ENCODE peak calls at places on chromosomes 11 and 22, in four cellular contexts. S, W, G and V are unnamed samples.

GRCh38 chr22:29079218-29079901 is 6.5 kb downstream of the KREMEN1 start:
- DNase-seq in S (peak), W (no peak), G (no peak), V (no peak)

GRCh38 chr11:131204984-131205383 is 165.4 kb upstream of the NTM start:
- DNase-seq in S (no peak), W (no peak), G (no peak), V (no peak)

GRCh38 chr11:84273541-84273940 is 987.4 kb upstream of the CCDC90B start:
- DNase-seq in S (no peak), W (no peak), G (no peak), V (no peak)

GRCh38 chr11:70399681-70400112 is 1.4 kb downstream of the CTTN start:
- DNase-seq in S (peak), W (peak), G (peak), V (no peak)

GRCh38 chr11:75303544-75304224 is 47.8 kb downstream of the ARRB1 start:
- DNase-seq in S (no peak), W (peak), G (no peak), V (no peak)

GRCh38 chr11:114280696-114281095 is 15.5 kb upstream of the NNMT start:
- DNase-seq in S (peak), W (peak), G (peak), V (no peak)

GRCh38 chr11:68028802-68029475 is 1.5 kb upstream of the NDUFS8 start:
- DNase-seq in S (no peak), W (no peak), G (peak), V (no peak)

GRCh38 chr22:49723478-49724029 is 104.1 kb downstream of the BRD1 start:
- DNase-seq in S (no peak), W (no peak), G (no peak), V (no peak)

DNA sequence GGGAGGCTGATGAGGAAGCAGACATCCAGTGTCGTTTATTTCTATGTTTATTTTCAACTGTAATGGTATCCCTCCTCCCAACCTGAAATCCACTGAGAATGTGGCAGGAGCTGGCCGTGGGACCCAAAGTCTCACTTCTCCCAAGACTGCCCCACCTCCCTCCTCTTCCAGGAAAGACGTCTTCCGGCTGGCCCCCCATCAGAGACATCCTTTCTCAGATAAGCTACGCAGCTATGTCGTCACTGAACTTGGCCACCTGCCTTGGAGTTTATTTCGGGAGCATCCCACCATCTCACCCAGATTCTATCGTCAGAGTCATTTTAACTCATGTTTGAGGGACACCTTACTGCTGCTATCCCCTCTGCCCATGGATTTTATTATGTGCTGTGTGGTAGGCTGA is 13.9 kb downstream of the TMEM184B start:
- DNase-seq in S (no peak), W (no peak), G (peak), V (no peak)
- TF ChIP-seq CTCF in S (no peak), W (no peak), G (no peak), V (no peak)

DNA sequence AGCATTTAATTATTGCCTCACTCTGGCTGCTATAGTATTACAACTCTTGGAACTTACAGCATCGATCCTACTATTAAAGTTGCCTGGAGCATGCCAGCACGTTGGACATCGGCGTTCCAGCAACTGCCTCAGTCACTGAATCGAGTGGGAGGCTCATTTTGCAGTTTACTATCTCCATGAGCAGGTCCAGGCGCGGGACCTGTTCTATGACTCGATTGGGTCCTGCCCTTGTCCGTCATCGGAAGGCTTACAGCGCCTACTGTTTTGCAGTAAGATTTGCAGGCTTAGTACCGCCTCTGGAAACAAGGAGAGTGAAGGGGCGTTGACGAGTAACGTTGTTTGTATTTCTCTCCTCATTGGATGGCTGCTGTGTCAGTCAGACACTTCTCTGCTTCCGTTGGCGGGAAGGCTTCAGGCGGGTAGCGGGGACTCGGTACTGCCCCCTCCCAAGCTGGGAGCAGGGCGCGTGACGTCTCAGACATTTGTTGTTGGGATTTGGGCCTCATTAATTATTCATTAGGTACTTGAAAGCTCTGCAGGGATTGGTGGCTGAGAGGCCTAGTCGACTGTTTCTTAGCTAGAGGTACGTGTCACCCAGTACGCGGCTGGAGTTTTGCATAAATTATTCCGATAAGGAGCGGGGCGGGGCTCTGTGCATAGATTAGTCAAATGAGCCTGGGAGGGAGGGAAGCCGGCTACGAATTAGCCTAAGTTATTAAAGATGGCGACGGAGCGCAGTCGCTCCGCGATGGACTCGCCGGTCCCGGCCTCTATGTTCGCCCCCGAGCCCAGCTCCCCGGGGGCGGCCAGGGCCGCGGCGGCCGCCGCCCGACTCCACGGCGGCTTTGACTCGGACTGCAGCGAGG is at the start of gene GTPBP1:
- DNase-seq in S (peak), W (peak), G (peak), V (peak)
- TF ChIP-seq CTCF in S (peak), W (no peak), G (no peak), V (no peak)

DNA sequence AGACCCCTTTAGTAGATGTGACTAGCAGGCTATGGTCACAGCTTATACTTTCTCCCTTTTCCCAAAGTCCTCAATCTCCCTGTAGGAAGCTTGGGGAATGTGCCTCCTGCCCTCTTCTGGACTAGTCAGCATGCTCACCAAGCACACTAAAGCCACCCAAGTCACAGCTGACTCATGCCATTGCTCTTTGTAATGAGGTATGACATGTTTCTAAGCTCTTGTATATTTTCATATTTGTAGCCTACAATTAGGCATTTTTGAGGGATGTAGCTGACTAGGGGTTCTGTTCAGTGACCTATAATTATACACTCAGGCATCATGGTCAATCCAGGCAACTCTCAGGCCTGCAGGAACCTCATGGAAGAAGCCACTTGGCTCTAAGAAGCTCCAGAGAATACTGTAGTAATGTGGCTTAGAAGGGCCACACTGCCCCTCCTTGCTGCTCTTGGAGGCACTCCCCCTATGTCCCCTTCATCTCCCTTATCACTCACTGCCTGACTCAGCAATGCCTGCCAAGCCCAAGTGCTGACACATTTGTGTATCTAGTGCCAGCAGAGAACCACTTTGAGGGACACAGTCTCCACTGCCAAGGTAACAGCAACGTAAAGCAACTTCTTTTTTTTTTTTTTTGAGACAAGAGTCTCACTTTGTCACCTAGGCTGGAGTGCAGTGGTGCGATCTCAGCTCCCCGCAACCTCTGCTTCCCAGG is 86.2 kb downstream of the RPL27A start:
- DNase-seq in S (no peak), W (no peak), G (peak), V (no peak)
- TF ChIP-seq CTCF in S (peak), W (peak), G (peak), V (no peak)

GRCh38 chr11:629237-629583 is 2.2 kb upstream of the SCT start:
- DNase-seq in S (no peak), W (peak), G (no peak), V (peak)
- TF ChIP-seq CTCF in S (no peak), W (peak), G (no peak), V (no peak)

DNA sequence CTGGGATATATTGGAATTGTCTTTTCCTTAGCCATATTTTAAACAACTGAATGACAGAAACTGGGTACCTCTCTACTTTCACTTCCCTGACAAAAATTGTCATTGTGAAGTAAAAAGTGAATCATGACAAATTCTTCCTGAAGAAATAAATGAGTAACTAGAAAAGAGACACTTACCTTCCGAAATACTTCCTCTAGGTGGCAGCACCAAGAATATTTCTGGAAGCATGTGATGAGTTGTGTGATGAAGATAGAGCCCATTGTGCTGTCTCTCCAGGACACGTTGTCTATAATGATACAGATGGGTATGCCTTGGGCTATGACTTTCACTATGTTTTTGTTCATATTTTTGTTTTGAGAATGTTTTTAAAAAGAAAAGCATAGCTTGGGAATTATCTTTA is 21.5 kb downstream of the CASP4 start:
- DNase-seq in S (peak), W (no peak), G (peak), V (no peak)
- TF ChIP-seq CTCF in S (peak), W (peak), G (peak), V (peak)

GRCh38 chr11:64379160-64379559 is 20.2 kb downstream of the RPS6KA4 start:
- DNase-seq in S (no peak), W (no peak), G (no peak), V (no peak)

GRCh38 chr11:64381350-64381749 is 22.4 kb downstream of the RPS6KA4 start:
- DNase-seq in S (no peak), W (no peak), G (no peak), V (no peak)

GRCh38 chr11:64379817-64380709 is 21.1 kb downstream of the RPS6KA4 start:
- DNase-seq in S (no peak), W (no peak), G (no peak), V (no peak)

GRCh38 chr11:64376071-64376470 is 17.1 kb downstream of the RPS6KA4 start:
- DNase-seq in S (no peak), W (no peak), G (no peak), V (no peak)

DNA sequence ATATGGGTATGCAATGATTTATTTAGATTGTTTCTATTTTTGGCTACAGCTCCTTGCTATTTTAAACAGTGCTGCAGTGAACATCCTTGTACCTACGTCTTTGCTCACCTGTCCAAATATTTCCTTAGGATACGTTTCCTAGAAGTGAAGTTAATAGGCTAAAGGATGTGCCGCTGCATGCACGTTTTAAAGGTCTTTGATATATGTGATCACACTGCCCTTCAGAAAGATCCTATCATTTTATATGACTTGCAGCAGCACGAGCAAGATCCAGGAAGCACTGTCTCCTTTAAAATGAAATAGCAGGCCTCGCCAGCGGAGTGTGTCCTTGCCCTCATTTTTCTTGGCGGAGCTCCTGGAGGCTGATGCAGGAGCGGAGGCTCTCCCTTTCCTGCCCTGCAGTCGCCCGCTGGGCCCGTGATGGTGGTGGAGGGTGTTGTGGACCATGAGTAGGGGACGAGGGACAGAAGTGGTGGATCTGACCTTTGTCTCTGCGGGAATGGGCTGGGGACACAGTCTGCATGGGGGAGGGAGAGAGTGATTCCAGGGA is 19.4 kb downstream of the RPS6KA4 start:
- DNase-seq in S (no peak), W (no peak), G (peak), V (no peak)
- TF ChIP-seq CTCF in S (no peak), W (no peak), G (no peak), V (no peak)

GRCh38 chr22:17095538-17095937 is 10.7 kb downstream of the IL17RA start:
- DNase-seq in S (peak), W (no peak), G (no peak), V (no peak)
- TF ChIP-seq CTCF in S (no peak), W (no peak), G (peak), V (no peak)

GRCh38 chr11:47356129-47356997 is 3.9 kb upstream of the MYBPC3 start:
- DNase-seq in S (no peak), W (no peak), G (no peak), V (no peak)

GRCh38 chr11:47354913-47355282 is 2.4 kb upstream of the MYBPC3 start:
- DNase-seq in S (peak), W (no peak), G (peak), V (no peak)

GRCh38 chr11:47353978-47354774 is 1.7 kb upstream of the MYBPC3 start:
- DNase-seq in S (no peak), W (no peak), G (no peak), V (no peak)

GRCh38 chr11:47356998-47357329 is 4.5 kb upstream of the MYBPC3 start:
- DNase-seq in S (no peak), W (no peak), G (no peak), V (no peak)

GRCh38 chr11:47355283-47356128 is 3.0 kb upstream of the MYBPC3 start:
- DNase-seq in S (peak), W (peak), G (peak), V (no peak)
- TF ChIP-seq CTCF in S (peak), W (peak), G (peak), V (no peak)

GRCh38 chr11:86570020-86570419 is 102.4 kb downstream of the ME3 start:
- DNase-seq in S (no peak), W (no peak), G (no peak), V (no peak)
- TF ChIP-seq CTCF in S (no peak), W (no peak), G (no peak), V (no peak)